ENCODE peak calls at places on chromosomes 5 and 9, in four cellular contexts. M is GM12878, U is K562, B is HL-60. D is an unnamed sample.

GRCh38 chr9:36191290-36191645 is 547 bp downstream of the CLTA start:
- DNase-seq in U (peak), M (no peak), B (peak), D (no peak)

GRCh38 chr5:156376751-156377150 is 49.8 kb downstream of the SGCD start:
- DNase-seq in M (no peak), U (no peak), B (no peak), D (no peak)

GRCh38 chr5:173627860-173628392 is 11.5 kb upstream of the BOD1 start:
- DNase-seq in M (no peak), B (no peak), U (no peak), D (no peak)

GRCh38 chr5:159899067-159900049 is 16.9 kb upstream of the ADRA1B start:
- DNase-seq in M (no peak), B (no peak), U (no peak), D (no peak)

GRCh38 chr9:76699966-76700365 is 64.3 kb upstream of the PCA3 start:
- DNase-seq in U (no peak), B (no peak), M (no peak), D (no peak)

GRCh38 chr9:81902601-81903000 is 25.6 kb upstream of the SPATA31D4 start:
- DNase-seq in M (no peak), U (no peak), B (no peak), D (no peak)

GRCh38 chr9:2489838-2490314 is 131.7 kb upstream of the VLDLR start:
- DNase-seq in B (no peak), U (no peak), M (no peak), D (no peak)

GRCh38 chr5:15938961-15939360 is 240.6 kb downstream of the MARCHF11 start:
- DNase-seq in B (no peak), M (no peak), U (no peak), D (no peak)

GRCh38 chr5:96781734-96782064 is 26.0 kb downstream of the ERAP1 start:
- DNase-seq in M (no peak), B (no peak), U (no peak), D (no peak)

GRCh38 chr9:25733336-25733982 is 55.2 kb upstream of the TUSC1 start:
- DNase-seq in B (no peak), M (no peak), U (no peak), D (no peak)

GRCh38 chr9:19185191-19185590 is 45.3 kb upstream of the DENND4C start:
- DNase-seq in B (no peak), M (no peak), U (no peak), D (no peak)

GRCh38 chr5:172795401-172795977 is 24.5 kb upstream of the DUSP1 start:
- DNase-seq in B (no peak), U (no peak), M (no peak), D (no peak)

GRCh38 chr5:103433216-103433615 is 129.4 kb downstream of the NUDT12 start:
- DNase-seq in B (no peak), U (no peak), M (no peak), D (no peak)

GRCh38 chr9:71683598-71684235 is 84.6 kb downstream of the CEMIP2 start:
- DNase-seq in U (no peak), B (peak), M (no peak), D (no peak)

GRCh38 chr5:30405821-30406220 is 787.7 kb upstream of the CDH6 start:
- DNase-seq in M (no peak), B (no peak), U (no peak), D (no peak)

GRCh38 chr5:43639566-43639965 is 36.6 kb downstream of the NNT start:
- DNase-seq in B (no peak), M (no peak), U (no peak), D (no peak)

GRCh38 chr9:85723220-85723619 is 18.5 kb downstream of the AGTPBP1 start:
- DNase-seq in U (no peak), B (no peak), M (no peak), D (no peak)

GRCh38 chr5:162231522-162231921 is 163.9 kb downstream of the GABRG2 start:
- DNase-seq in M (no peak), U (no peak), B (no peak), D (no peak)

GRCh38 chr9:127578952-127579853 is 32.9 kb upstream of the STXBP1 start:
- DNase-seq in U (peak), M (peak), B (peak), D (no peak)

GRCh38 chr9:130532426-130532825 is 47.0 kb upstream of the FUBP3 start:
- DNase-seq in B (no peak), M (no peak), U (no peak), D (no peak)

GRCh38 chr5:107672212-107673105 is 1.7 kb upstream of the EFNA5 start:
- DNase-seq in B (no peak), M (no peak), U (peak), D (peak)
- TF ChIP-seq SPI1 in B (no peak), M (no peak), U (no peak), D (no peak)

GRCh38 chr9:134359493-134360179 is 33.4 kb downstream of the RXRA start:
- DNase-seq in M (no peak), U (no peak), B (peak), D (no peak)

GRCh38 chr9:134360180-134360759 is 34.0 kb downstream of the RXRA start:
- DNase-seq in U (no peak), M (no peak), B (peak), D (no peak)

GRCh38 chr9:134361426-134361825 is 35.2 kb downstream of the RXRA start:
- DNase-seq in B (no peak), U (no peak), M (no peak), D (no peak)

GRCh38 chr9:134361843-134362414 is 35.7 kb downstream of the RXRA start:
- DNase-seq in B (no peak), U (no peak), M (no peak), D (no peak)

GRCh38 chr9:134360897-134361296 is 34.6 kb downstream of the RXRA start:
- DNase-seq in B (no peak), M (no peak), U (no peak), D (no peak)
- TF ChIP-seq POLR2AphosphoS5 in B (no peak), M (no peak), U (no peak), D (no peak)

GRCh38 chr9:37929441-37929895 is 25.5 kb upstream of the SLC25A51 start:
- DNase-seq in U (no peak), B (no peak), M (no peak), D (no peak)
- TF ChIP-seq SPI1 in U (no peak), B (no peak), M (no peak), D (no peak)

GRCh38 chr9:93225892-93226291 is 42.0 kb downstream of the WNK2 start:
- DNase-seq in U (no peak), M (no peak), B (no peak), D (no peak)

GRCh38 chr9:93225417-93225816 is 41.5 kb downstream of the WNK2 start:
- DNase-seq in U (no peak), B (peak), M (no peak), D (no peak)

GRCh38 chr9:93228030-93228429 is 44.1 kb downstream of the WNK2 start:
- DNase-seq in U (no peak), B (no peak), M (no peak), D (no peak)

GRCh38 chr9:93228453-93228852 is 44.5 kb downstream of the WNK2 start:
- DNase-seq in M (no peak), B (no peak), U (no peak), D (no peak)

DNA sequence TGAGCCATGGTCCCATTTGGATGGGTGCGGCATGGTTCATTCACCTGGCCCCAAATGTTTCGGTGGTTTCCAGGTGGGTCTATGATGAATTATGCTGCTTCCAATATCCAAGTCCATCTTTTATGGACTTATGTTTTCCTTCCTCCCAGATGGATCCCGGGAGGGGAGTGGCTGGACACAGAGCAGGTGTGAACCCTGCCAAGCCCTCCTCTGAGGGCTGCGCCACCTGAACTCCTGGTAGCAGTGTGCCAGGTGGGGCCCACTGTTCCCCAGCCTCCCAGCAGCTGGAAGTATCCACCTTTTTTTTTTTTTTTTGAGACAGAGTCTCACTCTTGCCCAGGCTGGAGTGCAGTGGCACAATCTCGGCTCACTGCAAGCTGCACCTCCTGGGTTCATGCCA is 42.9 kb downstream of the WNK2 start:
- DNase-seq in U (no peak), M (no peak), B (no peak), D (no peak)
- TF ChIP-seq POLR2AphosphoS5 in U (no peak), M (no peak), B (no peak), D (no peak)

GRCh38 chr5:38921174-38921573 is 75.4 kb downstream of the OSMR start:
- DNase-seq in M (no peak), U (peak), B (no peak), D (no peak)

GRCh38 chr5:38922199-38922598 is 76.4 kb downstream of the OSMR start:
- DNase-seq in B (peak), M (no peak), U (peak), D (peak)

GRCh38 chr5:38926121-38926520 is 80.3 kb downstream of the OSMR start:
- DNase-seq in M (no peak), U (no peak), B (no peak), D (no peak)

GRCh38 chr5:38925154-38925925 is 79.5 kb downstream of the OSMR start:
- DNase-seq in U (no peak), B (no peak), M (no peak), D (no peak)

DNA sequence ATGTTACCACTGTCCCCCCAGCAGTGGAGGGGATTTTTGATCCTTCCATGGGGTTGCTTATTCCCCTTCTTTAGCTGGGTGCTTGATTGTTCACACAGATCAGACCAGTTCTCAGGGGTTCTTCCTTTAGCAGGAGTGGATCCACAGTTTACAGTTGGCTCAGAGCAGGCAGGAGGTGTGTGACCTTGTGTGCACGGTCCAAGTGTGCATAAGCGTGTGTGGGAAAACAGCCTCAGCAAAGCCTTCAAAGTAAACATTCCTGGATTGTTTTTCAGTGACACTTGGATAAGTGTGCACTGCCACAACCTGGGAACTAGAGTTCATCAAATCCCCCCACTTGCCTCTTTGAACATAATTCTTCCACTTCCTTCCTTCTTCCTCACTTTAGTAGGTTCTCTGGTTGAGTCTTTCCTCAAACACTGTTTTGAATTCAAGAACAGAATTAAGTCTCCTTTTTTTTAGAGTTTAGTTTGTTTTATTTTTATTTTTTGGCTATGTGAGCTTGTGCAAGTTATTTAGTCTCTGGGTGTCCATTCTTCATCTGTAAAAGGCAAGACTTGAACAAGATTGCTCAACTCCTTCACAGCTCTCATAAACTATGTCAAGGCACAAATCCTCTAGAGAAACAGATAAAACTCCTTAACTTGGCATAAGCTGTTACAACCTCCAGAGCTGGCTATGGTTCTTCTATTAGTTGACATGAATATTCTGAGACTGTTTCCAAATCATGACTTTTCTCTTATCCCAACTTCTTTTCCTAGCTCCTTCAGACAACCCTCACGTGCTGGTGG is 78.0 kb downstream of the OSMR start:
- DNase-seq in U (no peak), M (no peak), B (no peak), D (no peak)
- TF ChIP-seq SPI1 in U (no peak), M (no peak), B (no peak), D (no peak)

DNA sequence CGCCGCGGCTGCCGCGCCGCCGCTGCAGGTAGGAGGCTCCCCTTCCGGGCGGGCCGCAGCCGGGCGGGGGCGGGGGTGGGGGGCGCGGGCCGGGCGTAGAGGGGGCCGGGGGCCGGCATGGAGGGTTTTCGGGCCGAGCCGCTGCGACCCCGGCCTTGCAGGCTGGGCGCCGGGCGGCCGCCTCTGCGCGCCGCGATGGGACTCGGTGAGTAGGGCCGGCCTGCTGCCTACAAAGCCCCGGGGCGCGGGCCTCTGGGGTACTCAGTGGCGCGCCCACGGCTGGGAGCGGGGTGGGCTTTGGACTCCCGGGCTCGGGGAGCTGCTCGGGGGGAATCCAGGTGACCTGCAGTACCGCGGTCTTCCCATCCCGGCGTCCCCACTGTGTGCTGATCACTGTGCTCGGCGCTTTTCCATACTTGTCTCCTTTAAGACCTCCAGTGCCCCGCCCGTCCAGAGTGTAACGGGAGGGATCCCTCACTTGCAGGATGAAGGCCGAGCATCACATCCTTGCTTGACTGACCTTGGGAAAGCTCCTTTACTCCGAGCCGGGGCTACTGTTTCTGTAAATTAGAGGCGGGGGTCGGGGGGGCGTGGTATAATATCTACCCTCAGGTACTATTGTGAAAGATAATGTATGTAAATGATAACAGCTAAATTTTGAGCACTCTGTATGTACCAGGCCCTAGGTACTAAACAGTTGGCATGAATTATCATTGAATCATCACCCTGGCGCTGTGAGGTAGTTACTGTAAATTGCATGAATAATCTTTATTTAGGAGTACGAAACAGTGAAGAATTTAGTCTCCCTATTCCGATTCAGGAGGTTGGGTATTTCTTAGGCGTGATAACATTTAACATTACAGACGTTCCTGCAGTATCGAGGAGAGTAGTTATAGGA is 672 bp downstream of the MSANTD3 start:
- DNase-seq in B (peak), U (peak), M (no peak), D (no peak)
- TF ChIP-seq POLR2AphosphoS5 in B (no peak), U (no peak), M (no peak), D (no peak)

GRCh38 chr5:72121753-72122445 is 14.6 kb downstream of the MAP1B start:
- DNase-seq in B (no peak), M (no peak), U (no peak), D (no peak)
- TF ChIP-seq SPI1 in B (no peak), M (no peak), U (no peak), D (no peak)

GRCh38 chr5:94807985-94808384 is 189.5 kb downstream of the SLF1 start:
- DNase-seq in M (no peak), U (no peak), B (no peak), D (no peak)

GRCh38 chr5:94811341-94811740 is 192.9 kb downstream of the SLF1 start:
- DNase-seq in M (no peak), B (no peak), U (no peak), D (no peak)

GRCh38 chr5:94810281-94810680 is 191.8 kb downstream of the SLF1 start:
- DNase-seq in U (no peak), M (no peak), B (no peak), D (no peak)

GRCh38 chr5:94812232-94812631 is 193.8 kb downstream of the SLF1 start:
- DNase-seq in U (no peak), B (no peak), M (no peak), D (no peak)

DNA sequence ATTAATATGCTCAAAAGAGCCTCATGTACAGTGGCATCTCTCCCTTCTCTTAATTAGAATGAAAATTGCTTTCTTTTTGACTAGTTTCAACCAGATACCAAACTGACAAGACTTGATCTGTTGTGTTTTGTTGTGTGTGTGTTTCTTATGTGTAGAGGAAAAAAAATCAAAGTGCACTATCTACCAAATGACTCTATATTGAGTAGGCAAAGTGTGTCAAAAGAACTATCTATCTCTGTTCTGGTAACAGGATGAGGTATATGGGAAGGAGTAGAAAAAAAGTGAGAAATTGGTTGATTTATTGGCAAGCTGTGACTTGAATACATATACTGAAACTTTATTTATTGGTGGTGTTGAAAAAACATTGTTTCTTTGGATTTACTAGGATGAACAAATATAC is 190.0 kb downstream of the SLF1 start:
- DNase-seq in U (no peak), B (no peak), M (no peak), D (no peak)
- TF ChIP-seq POLR2AphosphoS5 in U (no peak), B (no peak), M (no peak), D (no peak)

GRCh38 chr5:132823481-132824050 is 6.9 kb downstream of the SHROOM1 start:
- DNase-seq in B (no peak), U (no peak), M (no peak), D (no peak)

GRCh38 chr5:132822650-132823480 is 7.6 kb downstream of the SHROOM1 start:
- DNase-seq in M (no peak), B (no peak), U (no peak), D (no peak)

GRCh38 chr5:132820162-132820754 is 7.2 kb downstream of the SOWAHA start:
- DNase-seq in B (peak), U (peak), M (peak), D (peak)

GRCh38 chr5:132821350-132821749 is 8.2 kb downstream of the SOWAHA start:
- DNase-seq in U (no peak), M (no peak), B (no peak), D (no peak)

DNA sequence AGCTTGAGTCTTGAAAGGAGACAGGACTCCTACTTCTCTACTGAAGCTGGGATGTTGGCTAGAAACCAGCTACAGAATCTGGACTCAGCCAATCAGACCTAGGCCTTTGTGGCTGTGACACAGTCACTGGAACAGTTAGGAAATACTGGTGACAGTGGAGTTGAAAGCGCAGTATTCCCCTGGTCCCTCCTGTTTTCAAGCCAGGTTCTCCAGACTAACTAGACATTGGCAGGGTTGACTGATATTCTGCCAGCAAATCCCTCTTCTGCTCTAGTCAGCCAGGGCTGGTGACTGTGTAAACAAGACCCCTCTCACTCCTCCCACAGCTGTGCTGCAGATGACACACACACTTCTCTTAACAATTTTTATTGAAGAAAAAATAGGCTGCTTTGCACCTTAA is 8.7 kb downstream of the SHROOM1 start:
- DNase-seq in M (no peak), B (no peak), U (no peak), D (no peak)
- TF ChIP-seq SPI1 in M (no peak), B (no peak), U (no peak), D (no peak)